ENCODE peak calls at places on chromosomes 3 and 15, in eight cellular contexts. W is ovary, B is foreskin fibroblast, U is A549, E is choroid plexus epithelial cell, X is neuronal stem cell, P is ascending aorta, D is epithelial cell of esophagus. Z is an unnamed sample.

GRCh38 chr3:13051066-13051465 is 22.2 kb downstream of the IQSEC1 start:
- DNase-seq in B (no peak), P (no peak), U (no peak), W (no peak), E (no peak), D (no peak), X (no peak), Z (no peak)

GRCh38 chr3:24002129-24002528 is 57.0 kb downstream of the NR1D2 start:
- DNase-seq in U (no peak), B (no peak), E (no peak), X (no peak), W (no peak), P (no peak), D (no peak), Z (no peak)

GRCh38 chr15:66824374-66824773 is 122.3 kb downstream of the SMAD6 start:
- DNase-seq in B (no peak), P (no peak), E (no peak), D (no peak), W (no peak), U (no peak), X (no peak), Z (no peak)

GRCh38 chr3:186582541-186582940 is 12.0 kb downstream of the DNAJB11 start:
- DNase-seq in D (no peak), W (no peak), X (no peak), B (no peak), P (no peak), U (no peak), E (no peak), Z (no peak)

GRCh38 chr3:195453236-195453635 is 10.4 kb upstream of the ACAP2 start:
- DNase-seq in D (no peak), X (no peak), U (no peak), P (no peak), W (no peak), B (no peak), E (no peak), Z (no peak)

GRCh38 chr3:83453010-83453409 is 1505.8 kb upstream of the CADM2 start:
- DNase-seq in D (no peak), U (no peak), E (no peak), W (no peak), P (no peak), X (no peak), B (no peak), Z (no peak)

GRCh38 chr3:156615592-156616173 is 58.7 kb upstream of the TIPARP start:
- DNase-seq in D (peak; percentile 51), U (no peak), P (no peak), B (peak; percentile 86), X (no peak), E (peak; percentile 94), W (no peak), Z (peak; percentile 93)

GRCh38 chr3:174756200-174756829 is 102.8 kb upstream of the NAALADL2 start:
- DNase-seq in D (no peak), X (no peak), W (no peak), U (no peak), E (no peak), P (no peak), B (no peak), Z (no peak)

GRCh38 chr3:48437812-48438211 is 2.1 kb downstream of the CCDC51 start:
- DNase-seq in D (no peak), P (peak; percentile 35), X (no peak), U (no peak), E (no peak), W (no peak), B (no peak), Z (no peak)

GRCh38 chr3:40044487-40044886 is 235.1 kb downstream of the MYRIP start:
- DNase-seq in X (no peak), B (peak; percentile 96), E (peak; percentile 42), W (no peak), D (peak; percentile 99), U (no peak), P (no peak), Z (peak; percentile 81)

GRCh38 chr3:127787071-127787490 is 35.2 kb downstream of the MGLL start:
- DNase-seq in B (peak; percentile 59), E (no peak), P (peak; percentile 76), D (no peak), U (no peak), W (no peak), X (no peak), Z (no peak)

GRCh38 chr3:194596906-194597305 is 36.3 kb downstream of the TMEM44 start:
- DNase-seq in U (no peak), E (no peak), X (no peak), P (no peak), W (no peak), B (no peak), D (no peak), Z (no peak)

GRCh38 chr3:71546781-71547180 is 36.7 kb downstream of the FOXP1 start:
- DNase-seq in P (no peak), W (no peak), E (no peak), U (no peak), D (no peak), B (no peak), X (no peak), Z (no peak)

GRCh38 chr3:127443581-127444375 is 146.8 kb downstream of the TPRA1 start:
- DNase-seq in W (no peak), B (no peak), E (no peak), U (no peak), X (no peak), D (no peak), P (peak; percentile 50), Z (no peak)

GRCh38 chr3:195911041-195911945 is 2.9 kb upstream of the TNK2 start:
- DNase-seq in P (no peak), W (no peak), D (peak; percentile 56), B (peak; percentile 35), X (no peak), U (no peak), E (no peak), Z (no peak)

DNA sequence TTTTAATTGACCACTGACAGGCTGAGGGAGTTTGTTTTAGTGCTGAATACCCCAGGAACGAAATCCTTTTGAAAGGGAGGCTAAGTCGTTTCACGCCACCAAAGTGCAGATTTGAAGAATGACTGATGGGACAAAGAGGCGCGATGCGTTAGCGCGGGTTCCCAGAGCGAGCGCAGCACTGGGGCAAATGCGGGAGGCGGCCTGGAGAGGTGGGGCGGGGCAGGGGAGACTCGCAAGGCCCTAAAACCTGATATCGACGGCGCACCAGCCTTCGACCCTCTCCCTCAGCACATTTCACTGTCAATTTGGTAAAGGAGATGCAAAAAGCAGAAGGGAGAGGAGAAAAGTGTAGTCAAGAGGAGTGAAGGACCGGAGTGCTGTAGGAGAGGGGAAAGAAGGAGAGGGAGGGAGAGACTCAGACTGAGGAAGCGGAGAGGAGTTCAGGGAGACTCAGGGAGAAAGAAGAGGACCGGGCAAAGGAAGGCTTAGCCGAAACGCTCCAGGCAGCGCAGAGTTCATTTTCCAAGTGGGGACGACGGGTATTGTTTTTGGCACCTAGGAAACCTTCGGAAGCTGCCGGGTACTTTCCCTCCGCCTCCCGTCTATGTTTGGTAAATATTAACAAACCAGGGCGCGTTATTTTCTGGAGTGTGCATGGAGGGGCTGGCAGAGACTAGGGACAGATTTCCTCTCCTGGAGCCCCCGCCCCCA is 3.8 kb upstream of the FOXB1 start:
- DNase-seq in P (no peak), B (no peak), X (peak; percentile 52), W (no peak), E (no peak), D (no peak), U (no peak), Z (no peak)
- H3K4me3 ChIP-seq in P (no peak overlapping the region), B (no peak overlapping the region), X (no peak overlapping the region), W (no peak overlapping the region), E (no peak overlapping the region), D (no peak overlapping the region), U (peak overlapping the region; percentile 7), Z (no peak overlapping the region)

DNA sequence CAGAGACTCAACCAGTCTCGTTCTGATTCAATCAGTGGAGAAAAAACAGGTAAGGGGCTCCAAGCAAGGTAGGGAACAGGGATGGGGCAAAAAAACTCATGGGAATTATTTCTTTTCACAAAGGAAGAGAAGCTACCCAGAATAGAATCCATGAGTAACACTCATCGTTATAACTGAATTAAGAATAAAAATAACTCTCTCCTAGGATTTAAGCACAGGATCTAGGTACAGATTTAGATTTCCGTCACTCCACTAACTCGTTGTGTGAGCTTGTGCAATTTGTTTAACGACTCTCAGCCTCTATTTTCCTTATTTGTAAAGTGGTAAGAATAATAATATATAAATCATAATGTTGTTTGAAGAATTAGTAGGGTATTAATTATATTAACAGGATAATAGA is 68.6 kb downstream of the ADAMTS9 start:
- DNase-seq in B (no peak), U (no peak), P (no peak), E (no peak), W (no peak), D (no peak), X (no peak), Z (no peak)
- H3K4me3 ChIP-seq in B (no peak overlapping the region), U (no peak overlapping the region), P (no peak overlapping the region), E (no peak overlapping the region), W (no peak overlapping the region), D (no peak overlapping the region), X (no peak overlapping the region), Z (no peak overlapping the region)

DNA sequence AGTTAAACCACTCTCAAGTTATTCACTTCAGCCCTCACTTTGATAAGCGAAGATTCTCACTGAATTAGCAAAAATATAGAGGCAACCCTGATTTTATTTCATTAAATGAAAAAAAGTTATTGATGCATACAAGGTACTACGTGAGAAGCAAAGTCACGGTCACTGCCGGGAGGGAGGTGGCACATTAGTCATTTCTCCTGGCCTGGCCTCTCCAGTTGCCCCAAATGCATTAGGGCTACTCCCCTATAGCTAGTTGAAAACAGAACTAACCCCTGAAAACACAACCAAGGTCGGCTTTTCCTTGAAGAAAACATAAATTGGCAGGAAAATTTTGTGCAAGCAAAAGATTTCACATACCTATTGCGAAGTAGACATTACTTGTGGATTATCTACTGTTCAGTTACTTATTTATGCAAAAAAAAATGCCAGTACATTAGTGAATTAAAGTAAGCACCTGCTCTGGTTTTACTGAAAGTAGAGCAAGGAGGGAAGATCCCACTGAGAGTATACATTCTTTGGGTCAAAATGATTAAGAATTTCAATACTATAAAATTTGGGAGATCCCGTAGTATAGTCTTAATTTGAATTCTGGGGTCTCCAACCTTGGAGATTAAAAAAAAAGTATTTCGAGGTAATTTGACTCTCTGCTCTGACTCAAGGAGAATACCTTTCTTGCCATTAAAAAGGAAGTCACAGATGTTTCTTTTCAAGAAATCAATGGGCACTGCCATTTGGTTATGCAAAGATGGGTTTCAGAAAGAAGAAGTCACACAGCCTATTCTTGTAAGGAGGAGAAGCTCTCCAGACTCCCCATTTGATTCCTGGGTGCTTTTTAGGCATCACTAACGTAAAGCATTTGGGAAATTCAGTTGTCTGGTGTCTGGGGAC is 28.3 kb downstream of the IL5RA start:
- DNase-seq in W (no peak), X (no peak), D (no peak), U (no peak), P (no peak), B (no peak), E (no peak), Z (no peak)
- H3K4me3 ChIP-seq in W (no peak overlapping the region), X (no peak overlapping the region), D (no peak overlapping the region), U (no peak overlapping the region), P (no peak overlapping the region), B (no peak overlapping the region), E (no peak overlapping the region), Z (no peak overlapping the region)

GRCh38 chr15:75008249-75009017 is 13.1 kb downstream of the SCAMP5 start:
- DNase-seq in B (no peak), W (no peak), X (no peak), P (no peak), E (no peak), D (no peak), U (no peak), Z (no peak)

GRCh38 chr15:75002398-75002797 is 7.0 kb downstream of the SCAMP5 start:
- DNase-seq in B (no peak), E (no peak), W (no peak), D (no peak), X (no peak), P (no peak), U (no peak), Z (no peak)

GRCh38 chr15:75001310-75001709 is 5.9 kb downstream of the SCAMP5 start:
- DNase-seq in E (no peak), W (no peak), X (no peak), P (no peak), U (no peak), D (no peak), B (no peak), Z (no peak)

GRCh38 chr15:75007216-75007615 is 11.9 kb downstream of the SCAMP5 start:
- DNase-seq in U (no peak), D (no peak), W (no peak), X (no peak), P (no peak), E (no peak), B (no peak), Z (no peak)
- H3K4me3 ChIP-seq in U (no peak overlapping the region), D (no peak overlapping the region), W (no peak overlapping the region), X (no peak overlapping the region), P (no peak overlapping the region), E (no peak overlapping the region), B (no peak overlapping the region), Z (no peak overlapping the region)

Z was measured in fibroblast of pulmonary artery.